ENCODE peak calls at places on chromosomes 12 and 14, in six cellular contexts. P is kidney, E is fibroblast of mammary gland, S is NB4, G is left lung, T is tibial artery. B is an unnamed sample.

GRCh38 chr12:111596985-111597730 is 2.0 kb downstream of the ATXN2 start:
- DNase-seq in P (peak; percentile 77), E (peak; percentile 56), S (peak; percentile 89), G (peak; percentile 79), T (peak; percentile 82), B (peak; percentile 57)

GRCh38 chr14:68462683-68463082 is 330.2 kb downstream of the ZFP36L1 start:
- DNase-seq in P (no peak), E (no peak), S (no peak), G (no peak), T (no peak), B (no peak)

GRCh38 chr14:29821665-29822429 is 105.8 kb downstream of the PRKD1 start:
- DNase-seq in P (no peak), E (peak; percentile 28), S (no peak), G (no peak), T (no peak), B (no peak)

GRCh38 chr12:32448581-32448980 is 49.2 kb downstream of the FGD4 start:
- DNase-seq in P (no peak), E (peak; percentile 19), S (peak; percentile 39), G (no peak), T (no peak), B (no peak)

GRCh38 chr12:96219700-96220206 is 25.6 kb downstream of the ELK3 start:
- DNase-seq in P (no peak), E (peak; percentile 99), S (peak; percentile 49), G (peak; percentile 90), T (no peak), B (peak; percentile 75)

GRCh38 chr12:2877047-2877958 is at the start of the genes FOXM1 and RHNO1:
- DNase-seq in P (peak; percentile 97), E (peak; percentile 85), S (peak; percentile 91), G (peak; percentile 97), T (peak; percentile 94), B (peak; percentile 96)

GRCh38 chr12:44507471-44507870 is 368.6 kb downstream of the NELL2 start:
- DNase-seq in P (no peak), E (no peak), S (no peak), G (no peak), T (no peak), B (no peak)

GRCh38 chr14:22070119-22070982 is 396.7 kb upstream of the OR4E1 start:
- DNase-seq in P (peak; percentile 71), E (peak; percentile 8), S (peak; percentile 1), G (peak; percentile 62), T (no peak), B (no peak)

GRCh38 chr12:46269429-46270241 is 792 bp upstream of the SLC38A1 start:
- DNase-seq in P (no peak), E (peak; percentile 16), S (peak; percentile 63), G (peak; percentile 75), T (no peak), B (no peak)

GRCh38 chr12:48366131-48366530 is 15.4 kb upstream of the ZNF641 start:
- DNase-seq in P (no peak), E (no peak), S (no peak), G (no peak), T (no peak), B (no peak)

GRCh38 chr12:46659032-46659703 is 166.6 kb downstream of the SLC38A4 start:
- DNase-seq in P (no peak), E (peak; percentile 48), S (no peak), G (no peak), T (no peak), B (no peak)

GRCh38 chr12:66188584-66189475 is at the start of gene IRAK3:
- DNase-seq in P (peak; percentile 96), E (peak; percentile 67), S (peak; percentile 94), G (peak; percentile 98), T (peak; percentile 93), B (peak; percentile 90)

GRCh38 chr12:19683178-19683927 is 244.1 kb downstream of the AEBP2 start:
- DNase-seq in P (no peak), E (peak; percentile 56), S (no peak), G (no peak), T (no peak), B (no peak)

GRCh38 chr14:101849125-101849524 is 87.6 kb downstream of the PPP2R5C start:
- DNase-seq in P (no peak), E (no peak), S (no peak), G (no peak), T (no peak), B (no peak)

GRCh38 chr14:74875941-74876913 is at the start of gene PROX2:
- DNase-seq in P (no peak), E (peak; percentile 59), S (peak; percentile 85), G (no peak), T (no peak), B (no peak)
- H3K4me3 ChIP-seq in P (no peak within 1 kb of the TSS), E (no peak within 1 kb of the TSS), S (peak within 1 kb of the TSS; percentile 28), G (no peak within 1 kb of the TSS), T (no peak within 1 kb of the TSS), B (no peak within 1 kb of the TSS)

GRCh38 chr12:123231931-123232330 is 1.0 kb downstream of the MPHOSPH9 start:
- DNase-seq in P (no peak), E (no peak), S (peak; percentile 21), G (no peak), T (no peak), B (no peak)

GRCh38 chr12:123227581-123228258 is 5.2 kb downstream of the MPHOSPH9 start:
- DNase-seq in P (no peak), E (no peak), S (no peak), G (no peak), T (no peak), B (no peak)

GRCh38 chr12:123233505-123234299 is 466 bp downstream of the MTRFR start:
- DNase-seq in P (no peak), E (no peak), S (peak; percentile 54), G (no peak), T (no peak), B (no peak)

GRCh38 chr12:123232807-123233504 is at the start of the genes MPHOSPH9 and MTRFR:
- DNase-seq in P (peak; percentile 99), E (peak; percentile 99), S (peak; percentile 100), G (peak; percentile 98), T (peak; percentile 100), B (peak; percentile 99)

GRCh38 chr12:123232472-123232806 is 502 bp downstream of the MPHOSPH9 start:
- DNase-seq in P (peak; percentile 81), E (no peak), S (no peak), G (no peak), T (no peak), B (no peak)
- H3K4me3 ChIP-seq in P (peak overlapping the region; percentile 96), E (peak overlapping the region; percentile 98), S (peak overlapping the region; percentile 78), G (peak overlapping the region; percentile 73), T (peak overlapping the region; percentile 89), B (peak overlapping the region; percentile 77)

GRCh38 chr12:53046655-53047220 is 3.1 kb upstream of the TNS2 start:
- DNase-seq in P (peak; percentile 97), E (peak; percentile 74), S (peak; percentile 79), G (no peak), T (peak; percentile 97), B (peak; percentile 96)

GRCh38 chr12:53044052-53044581 is 5.7 kb upstream of the TNS2 start:
- DNase-seq in P (no peak), E (no peak), S (peak; percentile 37), G (no peak), T (peak; percentile 74), B (no peak)

GRCh38 chr12:53047221-53048032 is 2.4 kb upstream of the TNS2 start:
- DNase-seq in P (peak; percentile 96), E (peak; percentile 60), S (peak; percentile 66), G (peak; percentile 94), T (peak; percentile 93), B (peak; percentile 90)

GRCh38 chr12:53044896-53045571 is 4.8 kb upstream of the TNS2 start:
- DNase-seq in P (no peak), E (no peak), S (no peak), G (no peak), T (peak; percentile 76), B (peak; percentile 63)

GRCh38 chr12:53045646-53046045 is 4.2 kb upstream of the TNS2 start:
- DNase-seq in P (no peak), E (no peak), S (no peak), G (no peak), T (peak; percentile 92), B (peak; percentile 84)
- H3K4me3 ChIP-seq in P (peak overlapping the region; percentile 98), E (peak overlapping the region; percentile 69), S (no peak overlapping the region), G (no peak overlapping the region), T (peak overlapping the region; percentile 79), B (peak overlapping the region; percentile 58)

DNA sequence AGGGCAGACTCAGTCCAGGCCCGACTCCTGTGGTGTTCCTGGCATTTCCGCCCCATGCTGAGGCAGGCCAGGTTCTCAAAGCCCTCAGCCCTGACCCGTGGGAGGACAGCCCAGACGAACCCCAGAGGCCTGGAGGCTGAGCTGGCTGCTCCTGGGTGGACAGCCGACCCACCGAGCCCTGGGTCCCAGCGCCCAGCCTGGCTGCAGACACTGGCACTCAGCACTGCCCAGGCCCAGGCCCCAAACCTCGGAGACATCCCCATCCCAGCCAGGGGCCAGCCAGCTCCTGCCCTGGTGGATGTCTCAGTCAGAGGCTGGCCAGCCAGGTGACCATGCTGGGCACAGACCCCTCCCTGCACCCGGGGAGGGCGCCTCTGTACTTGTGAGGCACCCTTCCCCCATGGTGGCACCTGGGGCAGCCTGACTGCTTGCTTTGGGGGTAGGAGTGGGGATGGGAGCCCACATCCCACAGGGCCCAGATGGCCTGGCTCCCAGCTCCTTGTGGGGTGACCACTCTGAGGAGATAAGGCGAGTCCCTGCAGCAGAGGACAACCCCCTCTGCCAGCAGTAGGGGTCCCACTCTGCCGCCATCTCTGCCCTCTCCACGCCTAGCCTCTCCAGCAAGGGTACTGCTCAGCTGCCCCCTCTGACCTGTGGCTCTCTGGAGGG is 1.4 kb downstream of the PLD4 start:
- DNase-seq in P (peak; percentile 61), E (no peak), S (no peak), G (peak; percentile 73), T (no peak), B (no peak)
- H3K4me3 ChIP-seq in P (no peak overlapping the region), E (no peak overlapping the region), S (no peak overlapping the region), G (no peak overlapping the region), T (no peak overlapping the region), B (no peak overlapping the region)

DNA sequence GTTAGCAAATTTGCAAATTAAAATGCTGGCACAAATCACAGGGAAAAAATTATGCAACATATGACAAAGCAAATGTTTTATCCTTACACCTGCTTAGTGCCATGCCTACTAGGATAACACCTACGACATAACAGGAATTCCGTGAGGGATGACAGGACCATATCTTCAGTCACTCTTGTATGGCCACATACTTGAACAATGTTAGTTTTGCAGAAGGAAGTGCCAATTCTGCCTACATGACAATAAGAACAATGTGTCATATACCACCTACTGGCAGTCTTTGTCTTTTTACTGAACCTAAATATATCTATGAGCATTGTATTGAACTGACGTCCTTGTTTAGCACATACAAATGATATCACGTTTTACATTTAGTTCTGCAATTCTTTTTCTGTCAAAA is 234.0 kb downstream of the ADAMTS20 start:
- DNase-seq in P (no peak), E (no peak), S (peak; percentile 34), G (no peak), T (no peak), B (no peak)
- H3K4me3 ChIP-seq in P (no peak overlapping the region), E (no peak overlapping the region), S (no peak overlapping the region), G (no peak overlapping the region), T (no peak overlapping the region), B (no peak overlapping the region)

GRCh38 chr12:87150969-87151662 is 878.1 kb downstream of the C12orf50 start:
- DNase-seq in P (peak; percentile 36), E (peak; percentile 7), S (no peak), G (no peak), T (no peak), B (no peak)
- H3K4me3 ChIP-seq in P (no peak overlapping the region), E (no peak overlapping the region), S (no peak overlapping the region), G (no peak overlapping the region), T (no peak overlapping the region), B (no peak overlapping the region)

B was measured in aorta.